ENCODE peak calls at places on chromosomes 6 and 20, in four cellular contexts. L is AG09319, J is astrocyte of the spinal cord, R is OCI-LY7. E is an unnamed sample.

GRCh38 chr6:83459663-83460062 is 28.8 kb upstream of the ME1 start:
- DNase-seq in L (no peak), J (no peak), R (no peak), E (no peak)

GRCh38 chr6:57147401-57147800 is 24.7 kb upstream of the BAG2 start:
- DNase-seq in L (no peak), R (no peak), J (peak), E (no peak)

GRCh38 chr6:38400101-38400500 is 239.6 kb downstream of the BTBD9 start:
- DNase-seq in L (no peak), J (no peak), R (no peak), E (no peak)

GRCh38 chr6:139007428-139007827 is 19.4 kb upstream of the REPS1 start:
- DNase-seq in J (no peak), R (peak), L (no peak), E (no peak)

GRCh38 chr20:21048841-21049273 is 57.3 kb downstream of the LINC00237 start:
- DNase-seq in J (no peak), R (peak), L (no peak), E (no peak)

GRCh38 chr6:75376347-75377024 is 91.9 kb upstream of the TMEM30A start:
- DNase-seq in L (no peak), R (no peak), J (peak), E (peak)

GRCh38 chr6:67369679-67370078 is 1265.4 kb upstream of the ADGRB3 start:
- DNase-seq in R (no peak), J (no peak), L (no peak), E (no peak)

GRCh38 chr6:11586574-11586973 is 49.0 kb downstream of the TMEM170B start:
- DNase-seq in L (peak), R (no peak), J (peak), E (peak)

GRCh38 chr6:42091718-42092023 is 41.3 kb downstream of the TAF8 start:
- DNase-seq in L (no peak), R (no peak), J (no peak), E (no peak)

GRCh38 chr20:5147193-5147592 is 20.4 kb downstream of the CDS2 start:
- DNase-seq in L (no peak), J (no peak), R (no peak), E (no peak)

GRCh38 chr6:77568570-77568969 is 84.3 kb upstream of the MEI4 start:
- DNase-seq in R (no peak), L (no peak), J (no peak), E (no peak)

GRCh38 chr6:140475086-140475485 is 1100.6 kb upstream of the CITED2 start:
- DNase-seq in L (no peak), J (peak), R (no peak), E (no peak)

GRCh38 chr6:157637516-157637915 is 185.5 kb upstream of the SNX9 start:
- DNase-seq in L (no peak), R (no peak), J (no peak), E (no peak)
- TF ChIP-seq CTCF in L (no peak), R (no peak), J (no peak), E (no peak)

GRCh38 chr6:95128439-95128838 is 448.9 kb upstream of the MANEA start:
- DNase-seq in L (no peak), J (no peak), R (no peak), E (no peak)

GRCh38 chr6:95133578-95133977 is 443.8 kb upstream of the MANEA start:
- DNase-seq in J (peak), L (no peak), R (no peak), E (no peak)
- TF ChIP-seq CTCF in J (peak), L (no peak), R (peak), E (no peak)

GRCh38 chr6:85169189-85169588 is 280.7 kb upstream of the NT5E start:
- DNase-seq in R (no peak), J (no peak), L (no peak), E (no peak)
- TF ChIP-seq CTCF in R (no peak), J (no peak), L (no peak), E (no peak)

DNA sequence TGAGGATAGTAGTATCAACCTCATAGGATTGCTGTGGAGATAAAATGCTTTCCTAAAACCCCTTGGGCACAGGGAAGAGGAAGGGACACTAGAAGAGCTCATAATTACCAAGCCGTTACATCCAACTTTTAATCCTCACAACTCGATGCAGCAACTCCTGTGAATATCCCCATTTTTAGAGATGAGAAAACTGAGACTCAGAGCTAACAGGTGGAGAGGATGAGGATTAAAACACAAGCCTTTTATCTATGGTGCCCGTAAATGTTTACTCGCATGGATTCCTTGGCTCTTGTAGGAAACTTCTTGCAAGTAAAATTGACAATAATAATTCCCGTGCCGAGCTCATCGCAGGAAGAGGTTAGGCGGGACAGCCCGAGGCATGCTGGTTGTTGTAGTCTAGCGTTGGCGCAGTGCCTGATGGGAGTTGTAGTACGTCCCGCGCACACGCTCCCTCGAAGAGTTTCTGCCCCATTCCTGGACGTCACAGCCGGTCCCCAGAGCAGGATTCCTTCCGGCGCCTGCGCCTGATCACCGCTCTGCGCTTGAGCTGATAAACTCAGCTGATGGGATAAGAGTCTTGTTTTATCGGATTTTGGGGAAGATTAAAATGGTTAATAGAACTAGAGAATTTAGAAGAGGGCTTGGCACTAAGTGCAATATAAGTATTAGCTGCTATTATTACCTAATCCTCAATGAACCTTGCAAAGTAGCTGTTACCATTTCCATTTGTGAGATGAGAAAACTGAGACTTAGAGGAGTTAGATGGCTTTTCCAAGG is 2.8 kb upstream of the UBE2V1 start:
- DNase-seq in L (peak), R (peak), J (peak), E (peak)
- TF ChIP-seq CTCF in L (no peak), R (no peak), J (no peak), E (no peak)

DNA sequence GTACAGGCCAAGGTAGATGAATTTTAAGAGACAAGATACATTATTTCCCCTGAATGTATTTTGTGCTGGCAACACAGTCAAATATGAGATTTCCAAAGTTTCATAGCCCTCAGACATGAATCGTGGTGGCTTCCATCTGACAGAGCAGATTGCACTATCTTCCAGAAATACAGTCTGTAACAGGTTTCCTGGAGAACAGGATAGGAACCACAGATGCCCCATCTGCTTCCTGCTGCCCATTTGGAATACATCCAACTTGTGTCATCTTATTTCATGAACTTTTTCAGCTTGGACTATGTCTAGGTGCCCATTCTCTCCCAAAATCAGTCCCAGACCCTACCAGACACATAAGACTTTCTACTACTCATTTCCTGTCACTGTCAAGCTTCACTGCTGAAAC is 426.0 kb downstream of the KIF16B start:
- DNase-seq in J (no peak), R (no peak), L (no peak), E (no peak)
- TF ChIP-seq CTCF in J (no peak), R (no peak), L (no peak), E (no peak)

DNA sequence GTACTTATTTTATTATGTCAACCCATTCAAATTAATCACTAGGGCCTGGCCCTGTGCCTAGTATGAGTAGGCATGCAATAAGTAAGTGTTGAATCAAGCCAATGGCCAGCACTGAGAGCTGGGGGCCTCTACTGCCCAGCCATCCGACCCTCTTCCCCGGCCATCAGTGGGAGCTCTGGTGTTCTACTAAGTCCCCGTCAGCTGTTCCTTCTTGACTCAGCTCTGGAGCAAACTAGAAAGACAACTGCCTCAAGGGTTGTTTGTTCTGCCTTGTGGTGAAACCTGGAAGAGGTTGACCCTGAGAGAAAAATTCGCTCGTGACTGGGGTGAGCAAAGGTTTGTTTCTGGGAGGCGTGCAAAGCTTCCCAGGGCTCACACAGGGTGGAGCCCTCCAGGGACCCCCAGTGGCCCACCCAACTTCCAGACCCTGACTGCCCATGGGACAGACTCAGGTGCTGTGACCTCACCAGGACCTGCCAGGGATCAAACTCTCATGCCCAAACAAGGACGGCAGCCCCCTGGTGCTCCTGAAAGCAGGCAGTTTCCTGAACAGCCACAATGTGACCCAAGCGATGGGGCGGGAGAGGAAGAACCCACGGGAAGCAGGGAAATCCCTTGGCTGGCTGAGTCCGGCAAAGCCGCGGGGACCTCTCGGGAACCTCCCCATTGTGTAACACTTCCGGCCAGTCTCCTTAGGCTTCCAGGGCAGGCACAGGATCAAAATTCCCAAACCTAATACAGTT is 50.4 kb downstream of the BANF2 start:
- DNase-seq in L (no peak), J (peak), R (no peak), E (no peak)
- TF ChIP-seq CTCF in L (no peak), J (no peak), R (no peak), E (no peak)

GRCh38 chr20:23101696-23102095 is 15.6 kb upstream of the CD93 start:
- DNase-seq in R (no peak), J (no peak), L (no peak), E (no peak)

GRCh38 chr20:23105193-23105592 is 19.1 kb upstream of the CD93 start:
- DNase-seq in R (no peak), L (no peak), J (no peak), E (no peak)

GRCh38 chr20:23108871-23109270 is 22.7 kb upstream of the CD93 start:
- DNase-seq in R (no peak), J (no peak), L (no peak), E (no peak)

GRCh38 chr20:23103284-23104018 is 17.3 kb upstream of the CD93 start:
- DNase-seq in J (peak), L (no peak), R (no peak), E (no peak)

DNA sequence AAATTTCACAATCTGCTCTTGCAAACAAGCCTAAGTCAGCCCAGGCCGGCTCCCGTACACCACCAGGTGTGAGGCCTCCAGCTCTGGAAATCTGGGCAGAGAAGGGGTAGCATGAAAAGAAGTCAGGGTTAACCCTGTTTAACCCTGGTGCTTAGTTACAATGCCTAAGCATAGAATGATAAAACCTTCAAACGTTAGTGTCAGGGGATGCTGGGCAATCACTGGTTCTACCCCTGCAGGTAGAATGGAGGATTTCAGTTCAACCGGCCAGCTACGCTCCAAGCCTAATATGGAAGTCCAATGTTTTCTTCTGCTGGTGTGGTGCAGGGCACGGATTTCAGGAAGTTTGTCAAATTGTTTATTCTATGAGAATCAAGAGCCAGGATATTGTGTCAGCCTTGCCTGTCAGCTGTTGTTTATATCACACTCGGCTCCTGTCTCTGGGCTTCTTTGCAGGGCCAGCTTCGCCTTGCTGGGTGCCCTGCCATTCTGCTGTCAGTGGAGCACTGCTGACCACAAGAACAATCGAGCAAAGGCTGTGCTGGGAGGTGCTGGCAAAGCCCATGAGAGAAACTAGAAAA is 20.2 kb upstream of the CD93 start:
- DNase-seq in J (no peak), R (no peak), L (no peak), E (no peak)
- TF ChIP-seq CTCF in J (no peak), R (no peak), L (no peak), E (no peak)